ENCODE peak calls at places on chromosomes 4 and X, in six cellular contexts. J, M, D, Z, G and P are unnamed samples.

GRCh38 chr4:4595252-4595651 is 53.4 kb upstream of the STX18 start:
- DNase-seq in J (no peak), G (no peak), D (no peak), M (no peak), Z (no peak), P (no peak)

GRCh38 chr4:93759506-93759905 is 69.0 kb upstream of the ATOH1 start:
- DNase-seq in D (no peak), Z (no peak), M (no peak), G (no peak), J (no peak), P (no peak)

GRCh38 chr4:72112514-72113156 is 80.8 kb downstream of the NPFFR2 start:
- DNase-seq in Z (no peak), D (peak; percentile 38), G (no peak), M (no peak), J (peak; percentile 8), P (peak; percentile 23)

GRCh38 chr4:145609494-145610427 is 9.4 kb upstream of the MMAA start:
- DNase-seq in G (peak; percentile 31), J (peak; percentile 87), D (peak; percentile 72), Z (peak; percentile 56), M (peak; percentile 64), P (peak; percentile 59)

GRCh38 chr4:118318931-118319330 is 33.9 kb downstream of the PRSS12 start:
- DNase-seq in J (peak; percentile 31), G (no peak), Z (no peak), D (no peak), M (no peak), P (no peak)

GRCh38 chr4:96784336-96784735 is 944.4 kb downstream of the PDHA2 start:
- DNase-seq in M (no peak), D (no peak), J (no peak), G (no peak), Z (no peak), P (no peak)

GRCh38 chrX:30735839-30736238 is 82.6 kb downstream of the GK start:
- DNase-seq in D (peak; percentile 51), J (peak; percentile 67), M (peak; percentile 68), G (peak; percentile 15), Z (no peak), P (peak; percentile 52)

GRCh38 chr4:176668324-176668723 is 124.4 kb downstream of the VEGFC start:
- DNase-seq in J (no peak), M (no peak), Z (no peak), G (no peak), D (peak; percentile 29), P (no peak)

GRCh38 chr4:74682567-74683359 is 111.6 kb downstream of the BTC start:
- DNase-seq in G (no peak), J (peak; percentile 94), D (peak; percentile 89), Z (no peak), M (no peak), P (peak; percentile 97)

GRCh38 chrX:107684956-107685385 is 56.7 kb downstream of the PRPS1 start:
- DNase-seq in Z (peak; percentile 66), M (no peak), D (no peak), J (peak; percentile 52), G (peak; percentile 78), P (no peak)

GRCh38 chr4:152106113-152106763 is 345.4 kb upstream of the GATB start:
- DNase-seq in J (peak; percentile 94), Z (no peak), G (peak; percentile 61), M (no peak), D (peak; percentile 94), P (peak; percentile 97)

GRCh38 chr4:106369456-106370060 is 980 bp upstream of the GIMD1 start:
- DNase-seq in G (no peak), M (no peak), Z (no peak), D (peak; percentile 94), J (peak; percentile 93), P (peak; percentile 69)

GRCh38 chr4:165368114-165368513 is 10.7 kb upstream of the CPE start:
- DNase-seq in Z (no peak), D (no peak), G (no peak), J (no peak), M (no peak), P (no peak)

GRCh38 chr4:139005774-139006173 is 9.8 kb upstream of the NOCT start:
- DNase-seq in M (no peak), J (no peak), G (no peak), Z (no peak), D (no peak), P (no peak)

GRCh38 chrX:40153335-40154221 is 55.8 kb upstream of the BCOR start:
- DNase-seq in M (peak; percentile 68), Z (no peak), G (peak; percentile 49), J (peak; percentile 70), D (no peak), P (no peak)

GRCh38 chr4:69473699-69474098 is 22.0 kb downstream of the UGT2B4 start:
- DNase-seq in J (no peak), M (no peak), G (no peak), D (no peak), Z (no peak), P (no peak)

GRCh38 chr4:154332681-154333421 is 158.7 kb downstream of the DCHS2 start:
- DNase-seq in Z (no peak), D (no peak), G (no peak), M (peak; percentile 65), J (peak; percentile 16), P (no peak)

GRCh38 chr4:38582445-38582844 is 81.6 kb upstream of the KLF3 start:
- DNase-seq in D (no peak), M (no peak), J (no peak), Z (no peak), G (no peak), P (no peak)

GRCh38 chrX:46649421-46650260 is 76.1 kb downstream of the CHST7 start:
- DNase-seq in J (peak; percentile 21), Z (no peak), M (no peak), G (peak; percentile 42), D (peak; percentile 40), P (no peak)

GRCh38 chr4:75593393-75593792 is 36.9 kb downstream of the CDKL2 start:
- DNase-seq in M (no peak), D (no peak), Z (no peak), G (no peak), J (no peak), P (no peak)

GRCh38 chr4:2954358-2955185 is 8.6 kb downstream of the NOP14 start:
- DNase-seq in D (no peak), J (no peak), M (no peak), G (no peak), Z (no peak), P (no peak)
- TF ChIP-seq CTCF in D (no peak), J (no peak), M (peak; percentile 24), G (no peak), Z (no peak), P (no peak)

GRCh38 chr4:183250831-183251230 is 69.2 kb downstream of the CLDN22 start:
- DNase-seq in M (no peak), J (no peak), D (no peak), G (no peak), Z (no peak), P (no peak)

GRCh38 chr4:183253451-183253850 is 66.6 kb downstream of the CLDN22 start:
- DNase-seq in G (no peak), D (no peak), J (no peak), M (no peak), Z (no peak), P (no peak)

GRCh38 chr4:183252959-183253358 is 67.1 kb downstream of the CLDN22 start:
- DNase-seq in D (no peak), Z (no peak), M (no peak), J (no peak), G (no peak), P (no peak)

GRCh38 chr4:183254162-183254561 is 65.9 kb downstream of the CLDN22 start:
- DNase-seq in D (no peak), G (no peak), J (no peak), M (no peak), Z (no peak), P (no peak)

DNA sequence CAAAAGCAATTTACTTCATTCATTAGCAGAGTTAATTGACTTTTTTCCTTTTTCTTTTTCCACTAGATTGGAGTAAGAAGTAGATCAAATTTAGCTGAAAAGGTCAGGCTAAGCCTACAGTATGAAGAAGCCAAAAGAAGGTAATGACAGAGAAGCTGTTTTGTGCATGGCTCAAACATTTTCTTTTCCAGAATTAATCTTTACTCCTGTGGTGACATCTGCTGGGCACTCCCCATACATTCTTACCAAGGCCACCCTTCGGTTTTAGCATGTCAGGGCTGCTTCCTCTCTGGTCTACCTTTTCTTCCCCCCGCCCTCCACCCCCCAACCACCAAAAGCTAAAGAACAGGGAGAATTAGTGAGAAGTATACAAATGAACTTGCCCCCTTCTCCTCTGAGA is 70.2 kb downstream of the CLDN22 start:
- DNase-seq in J (peak; percentile 66), D (peak; percentile 53), G (no peak), Z (no peak), M (no peak), P (peak; percentile 32)
- TF ChIP-seq CTCF in J (peak; percentile 28), D (peak; percentile 58), G (peak; percentile 59), Z (no peak), M (no peak), P (peak; percentile 71)

GRCh38 chr4:10031663-10032590 is 10.6 kb upstream of the SLC2A9 start:
- DNase-seq in J (no peak), M (no peak), G (no peak), Z (no peak), D (no peak), P (no peak)

GRCh38 chr4:10034136-10034535 is 12.8 kb upstream of the SLC2A9 start:
- DNase-seq in Z (no peak), M (no peak), G (peak; percentile 30), J (no peak), D (no peak), P (no peak)

GRCh38 chr4:10033191-10033881 is 12.0 kb upstream of the SLC2A9 start:
- DNase-seq in Z (no peak), J (peak; percentile 73), G (peak; percentile 41), M (no peak), D (peak; percentile 61), P (peak; percentile 53)

GRCh38 chr4:10030946-10031662 is 9.8 kb upstream of the SLC2A9 start:
- DNase-seq in D (no peak), G (no peak), M (no peak), J (no peak), Z (no peak), P (no peak)

DNA sequence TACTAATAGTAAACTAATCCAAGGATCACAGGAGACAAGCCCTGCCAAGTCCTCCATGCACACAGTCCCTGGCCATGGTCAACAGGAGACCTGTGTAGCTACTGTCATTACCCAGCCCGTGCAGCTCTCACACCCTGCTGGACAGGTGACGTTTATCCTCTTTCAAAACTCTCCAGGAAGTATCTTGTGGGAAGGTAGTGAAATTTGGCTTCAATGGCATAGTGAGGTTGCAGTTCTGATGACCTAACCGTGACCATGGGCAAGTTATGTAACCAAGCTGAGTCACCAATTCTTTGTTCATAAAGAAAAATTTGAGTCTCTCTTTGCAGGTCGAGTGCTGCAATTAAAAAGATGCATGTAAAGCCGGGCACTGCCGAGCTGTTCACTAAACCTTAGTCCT is 11.3 kb upstream of the SLC2A9 start:
- DNase-seq in Z (no peak), J (peak; percentile 64), M (no peak), G (no peak), D (peak; percentile 80), P (peak; percentile 51)
- TF ChIP-seq CTCF in Z (no peak), J (no peak), M (no peak), G (no peak), D (no peak), P (no peak)

DNA sequence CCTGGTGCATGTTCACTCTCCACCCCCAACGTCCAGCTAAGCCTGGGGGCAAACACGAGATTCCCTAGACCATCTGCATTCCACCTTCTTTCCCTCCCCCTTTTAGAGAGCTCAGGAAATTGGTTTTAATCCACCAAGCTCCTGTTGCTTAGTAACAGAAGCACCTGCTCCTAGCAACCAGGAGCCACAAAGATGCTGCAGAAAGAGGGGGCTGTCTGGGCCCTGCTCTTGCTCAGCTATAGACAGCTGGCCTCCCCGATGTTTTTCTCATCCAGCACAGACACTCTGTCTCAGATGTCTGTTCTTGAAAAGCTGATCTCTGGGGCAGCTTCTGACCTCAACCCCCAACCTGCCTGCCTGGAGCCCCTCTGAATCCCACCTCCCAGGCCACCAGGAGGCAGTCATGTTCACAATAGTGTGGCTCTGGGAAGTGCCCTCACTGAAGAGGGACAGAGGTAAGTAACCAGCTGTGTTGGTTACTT is 71.5 kb downstream of the SLC16A2 start:
- DNase-seq in Z (no peak), G (no peak), M (no peak), J (peak; percentile 4), D (no peak), P (no peak)
- TF ChIP-seq CTCF in Z (no peak), G (no peak), M (no peak), J (no peak), D (no peak), P (peak; percentile 27)